ENCODE peak calls at places on chromosomes 13 and 19, in seven cellular contexts. One of them, this sample, is unnamed.
A peak's percentile ranks its signal among the peaks of the same experiment; 100 is the strongest.

GRCh38 chr13:46121033-46121432 is 16.2 kb upstream of the CPB2 start:
- DNase-seq in GM04503: no peak
- DNase-seq in anterior cingulate cortex: no peak
- DNase-seq in SW 1271: no peak
- DNase-seq in islet precursor cell: no peak
- DNase-seq in HTR-8/SVneo: no peak
- DNase-seq in neural progenitor cell: no peak
- DNase-seq in this sample: no peak

GRCh38 chr19:16470911-16471811 is 609 bp downstream of the EPS15L1 start:
- DNase-seq in HTR-8/SVneo: no peak
- DNase-seq in GM04503: no peak
- DNase-seq in islet precursor cell: no peak
- DNase-seq in SW 1271: no peak
- DNase-seq in anterior cingulate cortex: peak; percentile 15
- DNase-seq in neural progenitor cell: peak; percentile 44
- DNase-seq in this sample: peak; percentile 45

GRCh38 chr19:39928357-39928725 is 6.1 kb downstream of the FCGBP start:
- DNase-seq in anterior cingulate cortex: no peak
- DNase-seq in SW 1271: no peak
- DNase-seq in islet precursor cell: no peak
- DNase-seq in HTR-8/SVneo: no peak
- DNase-seq in GM04503: no peak
- DNase-seq in neural progenitor cell: no peak
- DNase-seq in this sample: no peak

GRCh38 chr13:31037874-31038475 is 105.5 kb downstream of the TEX26 start:
- DNase-seq in SW 1271: no peak
- DNase-seq in HTR-8/SVneo: no peak
- DNase-seq in GM04503: no peak
- DNase-seq in neural progenitor cell: no peak
- DNase-seq in anterior cingulate cortex: no peak
- DNase-seq in islet precursor cell: peak; percentile 49
- DNase-seq in this sample: no peak

GRCh38 chr13:42569576-42570344 is 4.2 kb upstream of the TNFSF11 start:
- DNase-seq in SW 1271: no peak
- DNase-seq in GM04503: no peak
- DNase-seq in anterior cingulate cortex: no peak
- DNase-seq in HTR-8/SVneo: no peak
- DNase-seq in islet precursor cell: no peak
- DNase-seq in neural progenitor cell: no peak
- DNase-seq in this sample: no peak

GRCh38 chr19:15393963-15394362 is 14.4 kb upstream of the AKAP8 start:
- DNase-seq in islet precursor cell: no peak
- DNase-seq in SW 1271: no peak
- DNase-seq in GM04503: peak; percentile 24
- DNase-seq in anterior cingulate cortex: no peak
- DNase-seq in HTR-8/SVneo: no peak
- DNase-seq in neural progenitor cell: no peak
- DNase-seq in this sample: no peak

GRCh38 chr13:22880756-22881701 is 299.8 kb upstream of the SGCG start:
- DNase-seq in islet precursor cell: no peak
- DNase-seq in neural progenitor cell: no peak
- DNase-seq in HTR-8/SVneo: no peak
- DNase-seq in SW 1271: no peak
- DNase-seq in anterior cingulate cortex: no peak
- DNase-seq in GM04503: no peak
- DNase-seq in this sample: no peak

GRCh38 chr13:30410705-30411125 is 11.6 kb upstream of the UBE2L5 start:
- DNase-seq in HTR-8/SVneo: no peak
- DNase-seq in SW 1271: no peak
- DNase-seq in islet precursor cell: no peak
- DNase-seq in anterior cingulate cortex: no peak
- DNase-seq in GM04503: no peak
- DNase-seq in neural progenitor cell: no peak
- DNase-seq in this sample: no peak

GRCh38 chr19:46955114-46955812 is 64.4 kb upstream of the NPAS1 start:
- DNase-seq in neural progenitor cell: no peak
- DNase-seq in islet precursor cell: no peak
- DNase-seq in anterior cingulate cortex: no peak
- DNase-seq in GM04503: no peak
- DNase-seq in HTR-8/SVneo: no peak
- DNase-seq in SW 1271: no peak
- DNase-seq in this sample: no peak

GRCh38 chr19:38708413-38709024 is 35.8 kb downstream of the CAPN12 start:
- DNase-seq in islet precursor cell: no peak
- DNase-seq in HTR-8/SVneo: no peak
- DNase-seq in neural progenitor cell: no peak
- DNase-seq in anterior cingulate cortex: no peak
- DNase-seq in GM04503: no peak
- DNase-seq in SW 1271: no peak
- DNase-seq in this sample: no peak

GRCh38 chr19:44816301-44816700 is 7.4 kb downstream of the BCAM start:
- DNase-seq in islet precursor cell: no peak
- DNase-seq in neural progenitor cell: no peak
- DNase-seq in SW 1271: no peak
- DNase-seq in HTR-8/SVneo: no peak
- DNase-seq in anterior cingulate cortex: no peak
- DNase-seq in GM04503: no peak
- DNase-seq in this sample: no peak

GRCh38 chr19:39845621-39846175 is 481 bp downstream of the FBL start:
- DNase-seq in neural progenitor cell: peak; percentile 61
- DNase-seq in islet precursor cell: no peak
- DNase-seq in HTR-8/SVneo: no peak
- DNase-seq in GM04503: no peak
- DNase-seq in anterior cingulate cortex: peak; percentile 16
- DNase-seq in SW 1271: no peak
- DNase-seq in this sample: no peak

GRCh38 chr19:10259162-10259905 is 7.3 kb downstream of the MRPL4 start:
- DNase-seq in SW 1271: peak; percentile 76
- DNase-seq in HTR-8/SVneo: peak; percentile 78
- DNase-seq in GM04503: no peak
- DNase-seq in anterior cingulate cortex: peak; percentile 71
- DNase-seq in neural progenitor cell: peak; percentile 93
- DNase-seq in islet precursor cell: peak; percentile 95
- DNase-seq in this sample: peak; percentile 69

GRCh38 chr19:29478578-29479565 is 46.9 kb upstream of the VSTM2B start:
- DNase-seq in neural progenitor cell: peak; percentile 85
- DNase-seq in HTR-8/SVneo: no peak
- DNase-seq in islet precursor cell: peak; percentile 84
- DNase-seq in SW 1271: no peak
- DNase-seq in anterior cingulate cortex: peak; percentile 45
- DNase-seq in GM04503: no peak
- DNase-seq in this sample: peak; percentile 47

GRCh38 chr19:1066748-1067340 is at the start of gene ARHGAP45:
- DNase-seq in SW 1271: no peak
- DNase-seq in anterior cingulate cortex: no peak
- DNase-seq in GM04503: no peak
- DNase-seq in HTR-8/SVneo: no peak
- DNase-seq in neural progenitor cell: peak; percentile 52
- DNase-seq in islet precursor cell: peak; percentile 69
- DNase-seq in this sample: no peak

GRCh38 chr19:42426643-42427042 is 545 bp downstream of the LIPE start:
- DNase-seq in neural progenitor cell: no peak
- DNase-seq in islet precursor cell: no peak
- DNase-seq in HTR-8/SVneo: no peak
- DNase-seq in GM04503: no peak
- DNase-seq in SW 1271: no peak
- DNase-seq in anterior cingulate cortex: no peak
- DNase-seq in this sample: no peak

GRCh38 chr13:77876176-77876575 is 42.5 kb downstream of the EDNRB start:
- DNase-seq in anterior cingulate cortex: no peak
- DNase-seq in GM04503: no peak
- DNase-seq in islet precursor cell: no peak
- DNase-seq in SW 1271: no peak
- DNase-seq in HTR-8/SVneo: no peak
- DNase-seq in neural progenitor cell: no peak
- DNase-seq in this sample: no peak

GRCh38 chr13:80828759-80829158 is 487.8 kb upstream of the SPRY2 start:
- DNase-seq in anterior cingulate cortex: no peak
- DNase-seq in islet precursor cell: no peak
- DNase-seq in SW 1271: no peak
- DNase-seq in HTR-8/SVneo: no peak
- DNase-seq in neural progenitor cell: no peak
- DNase-seq in GM04503: no peak
- DNase-seq in this sample: no peak

GRCh38 chr19:43625918-43626579 is 6.6 kb upstream of the ZNF428 start:
- DNase-seq in islet precursor cell: peak; percentile 70
- DNase-seq in anterior cingulate cortex: no peak
- DNase-seq in HTR-8/SVneo: no peak
- DNase-seq in SW 1271: no peak
- DNase-seq in GM04503: no peak
- DNase-seq in neural progenitor cell: peak; percentile 26
- DNase-seq in this sample: no peak

GRCh38 chr19:13964776-13965175 is 12.5 kb downstream of the DCAF15 start:
- DNase-seq in HTR-8/SVneo: no peak
- DNase-seq in neural progenitor cell: no peak
- DNase-seq in SW 1271: no peak
- DNase-seq in islet precursor cell: no peak
- DNase-seq in GM04503: peak; percentile 5
- DNase-seq in anterior cingulate cortex: no peak
- DNase-seq in this sample: no peak

GRCh38 chr13:42977219-42977659 is 14.8 kb downstream of the EPSTI1 start:
- DNase-seq in HTR-8/SVneo: no peak
- DNase-seq in GM04503: no peak
- DNase-seq in islet precursor cell: no peak
- DNase-seq in neural progenitor cell: no peak
- DNase-seq in anterior cingulate cortex: no peak
- DNase-seq in SW 1271: no peak
- DNase-seq in this sample: no peak

GRCh38 chr13:51550151-51550550 is 34.1 kb upstream of the WDFY2 start:
- DNase-seq in HTR-8/SVneo: no peak
- DNase-seq in GM04503: no peak
- DNase-seq in islet precursor cell: no peak
- DNase-seq in anterior cingulate cortex: no peak
- DNase-seq in SW 1271: no peak
- DNase-seq in neural progenitor cell: no peak
- DNase-seq in this sample: no peak

GRCh38 chr19:49690656-49691242 is at the start of gene CPT1C:
- DNase-seq in GM04503: no peak
- DNase-seq in SW 1271: no peak
- DNase-seq in HTR-8/SVneo: no peak
- DNase-seq in anterior cingulate cortex: peak; percentile 90
- DNase-seq in neural progenitor cell: peak; percentile 95
- DNase-seq in islet precursor cell: peak; percentile 91
- DNase-seq in this sample: peak; percentile 84

GRCh38 chr19:36215276-36216171 is 618 bp downstream of the ZNF146 start:
- DNase-seq in neural progenitor cell: peak; percentile 39
- DNase-seq in islet precursor cell: no peak
- DNase-seq in HTR-8/SVneo: no peak
- DNase-seq in anterior cingulate cortex: no peak
- DNase-seq in SW 1271: no peak
- DNase-seq in GM04503: no peak
- DNase-seq in this sample: no peak